ENCODE peak calls at places on chromosomes 5 and 9, in seven cellular contexts. C, Z, B, A, P, I and N are unnamed samples.

GRCh38 chr5:135313405-135313804 is 85.6 kb downstream of the MACROH2A1 start:
- DNase-seq in I (no peak), Z (no peak), C (no peak), A (no peak), P (no peak), B (no peak), N (no peak)

GRCh38 chr9:121708768-121709488 is 57.5 kb downstream of the DAB2IP start:
- DNase-seq in I (no peak), Z (no peak), P (no peak), B (no peak), A (no peak), C (no peak), N (no peak)

GRCh38 chr9:98533132-98533531 is 175.6 kb downstream of the GABBR2 start:
- DNase-seq in I (no peak), P (no peak), B (no peak), Z (no peak), A (no peak), C (no peak), N (no peak)

GRCh38 chr5:107396351-107396690 is 274.4 kb downstream of the EFNA5 start:
- DNase-seq in B (no peak), A (no peak), I (no peak), Z (no peak), P (no peak), C (no peak), N (no peak)

GRCh38 chr5:6708814-6709213 is 4.4 kb upstream of the TENT4A start:
- DNase-seq in Z (no peak), C (no peak), A (no peak), P (no peak), B (no peak), I (no peak), N (no peak)

GRCh38 chr9:126150411-126151030 is 176.1 kb upstream of the MVB12B start:
- DNase-seq in A (no peak), B (peak; percentile 3), C (no peak), I (no peak), P (no peak), Z (no peak), N (no peak)

GRCh38 chr9:123727332-123727731 is 202.6 kb downstream of the DENND1A start:
- DNase-seq in A (no peak), B (no peak), Z (peak; percentile 22), C (no peak), P (no peak), I (no peak), N (no peak)

GRCh38 chr9:114001794-114002261 is 76.3 kb downstream of the AMBP start:
- DNase-seq in Z (no peak), A (no peak), C (no peak), I (no peak), B (peak; percentile 1), P (no peak), N (no peak)

GRCh38 chr9:111632695-111633388 is 1.7 kb downstream of the DNAJC25 start:
- DNase-seq in B (no peak), Z (no peak), P (no peak), A (no peak), C (no peak), I (no peak), N (no peak)

GRCh38 chr9:27293046-27293445 is 3.9 kb downstream of the EQTN start:
- DNase-seq in B (no peak), P (no peak), C (no peak), I (no peak), A (no peak), Z (no peak), N (no peak)

GRCh38 chr5:581266-581665 is 30.9 kb upstream of the CEP72 start:
- DNase-seq in Z (no peak), P (no peak), C (no peak), B (no peak), A (no peak), I (no peak), N (no peak)

GRCh38 chr9:37174247-37174646 is 53.9 kb downstream of the ZCCHC7 start:
- DNase-seq in C (no peak), Z (peak; percentile 74), I (no peak), B (no peak), P (no peak), A (no peak), N (no peak)

GRCh38 chr5:68460147-68460760 is 244.7 kb downstream of the PIK3R1 start:
- DNase-seq in C (peak; percentile 20), I (peak; percentile 26), Z (peak; percentile 82), A (no peak), P (peak; percentile 69), B (peak; percentile 51), N (no peak)

GRCh38 chr9:127189628-127190027 is 67.2 kb upstream of the ANGPTL2 start:
- DNase-seq in Z (no peak), B (no peak), I (no peak), P (no peak), C (no peak), A (no peak), N (no peak)

GRCh38 chr5:106258591-106259125 is 1412.1 kb downstream of the EFNA5 start:
- DNase-seq in I (no peak), P (peak; percentile 54), Z (peak; percentile 3), C (no peak), B (no peak), A (no peak), N (no peak)

GRCh38 chr9:95791695-95792094 is 83.8 kb upstream of the ERCC6L2 start:
- DNase-seq in A (no peak), Z (no peak), C (no peak), B (no peak), I (no peak), P (no peak), N (no peak)

GRCh38 chr9:18294229-18294628 is 179.7 kb upstream of the ADAMTSL1 start:
- DNase-seq in P (no peak), C (no peak), B (no peak), I (no peak), A (no peak), Z (no peak), N (no peak)

GRCh38 chr9:36092509-36093215 is 43.9 kb upstream of the GLIPR2 start:
- DNase-seq in Z (no peak), B (no peak), P (no peak), I (peak; percentile 3), A (no peak), C (no peak), N (no peak)

GRCh38 chr5:187617-188451 is 3.5 kb upstream of the LRRC14B start:
- DNase-seq in I (no peak), A (no peak), B (no peak), P (no peak), C (no peak), Z (no peak), N (no peak)

GRCh38 chr9:133375116-133375723 is 640 bp downstream of the SURF4 start:
- DNase-seq in C (no peak), A (no peak), Z (peak; percentile 44), B (peak; percentile 36), I (no peak), P (peak; percentile 47), N (no peak)

GRCh38 chr9:131709741-131710499 is 30.0 kb downstream of the RAPGEF1 start:
- DNase-seq in Z (peak; percentile 51), P (no peak), B (no peak), I (no peak), C (no peak), A (no peak), N (no peak)

GRCh38 chr5:40499514-40500273 is 180.0 kb upstream of the PTGER4 start:
- DNase-seq in C (no peak), I (no peak), A (no peak), P (no peak), B (no peak), Z (no peak), N (no peak)

GRCh38 chr5:176542596-176543427 is 5.6 kb upstream of the RNF44 start:
- DNase-seq in C (peak; percentile 14), I (no peak), Z (no peak), B (peak; percentile 40), A (no peak), P (peak; percentile 39), N (no peak)
- TF ChIP-seq CTCF in C (peak; percentile 31), I (no peak), Z (no peak), B (no peak), A (no peak), P (peak; percentile 49), N (peak; percentile 34)

DNA sequence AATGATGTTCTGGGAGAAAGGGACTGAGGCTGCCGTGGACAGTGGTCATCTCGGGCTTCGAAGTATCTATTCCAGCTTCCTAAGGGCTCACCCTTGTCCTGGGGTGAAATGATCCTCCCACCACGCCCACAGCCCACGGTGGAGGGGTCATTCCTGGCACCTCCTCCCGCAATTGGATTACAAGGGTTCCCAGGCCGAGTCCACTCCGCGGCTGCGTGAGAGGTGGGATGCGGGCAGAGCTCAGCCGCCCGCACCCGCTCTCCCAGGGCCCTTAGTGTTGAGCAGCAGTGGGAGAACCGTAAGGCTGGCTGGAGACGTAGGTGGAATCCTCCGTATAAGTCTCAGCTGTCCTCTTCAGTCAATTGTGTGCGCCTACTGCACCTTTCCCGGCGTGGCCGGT is 273.3 kb upstream of the ADAMTS16 start:
- DNase-seq in A (no peak), I (no peak), P (no peak), B (no peak), Z (no peak), C (no peak), N (no peak)
- TF ChIP-seq CTCF in A (no peak), I (no peak), P (no peak), B (no peak), Z (no peak), C (no peak), N (no peak)

DNA sequence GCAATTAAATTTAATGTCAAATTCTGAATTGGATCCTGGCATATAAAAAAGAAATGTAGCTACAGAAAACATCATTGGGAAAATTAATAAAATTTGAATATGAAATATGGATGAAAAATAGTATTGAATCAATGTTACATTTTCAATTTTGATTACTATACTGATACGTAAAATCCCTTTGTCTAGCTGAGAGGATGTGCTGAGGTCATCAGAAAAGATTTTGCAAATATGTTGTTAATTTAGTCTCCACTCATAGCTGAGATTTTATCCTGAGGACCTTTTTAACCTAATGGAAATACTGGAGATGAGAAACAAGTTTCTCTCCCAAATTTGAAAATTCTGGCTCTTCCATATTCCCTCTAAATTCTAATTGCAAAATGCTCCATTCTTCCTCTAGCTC is 84.4 kb upstream of the ADAMTS16 start:
- DNase-seq in A (no peak), Z (no peak), P (no peak), B (no peak), C (no peak), I (no peak), N (no peak)
- TF ChIP-seq CTCF in A (no peak), Z (no peak), P (no peak), B (no peak), C (no peak), I (no peak), N (no peak)

DNA sequence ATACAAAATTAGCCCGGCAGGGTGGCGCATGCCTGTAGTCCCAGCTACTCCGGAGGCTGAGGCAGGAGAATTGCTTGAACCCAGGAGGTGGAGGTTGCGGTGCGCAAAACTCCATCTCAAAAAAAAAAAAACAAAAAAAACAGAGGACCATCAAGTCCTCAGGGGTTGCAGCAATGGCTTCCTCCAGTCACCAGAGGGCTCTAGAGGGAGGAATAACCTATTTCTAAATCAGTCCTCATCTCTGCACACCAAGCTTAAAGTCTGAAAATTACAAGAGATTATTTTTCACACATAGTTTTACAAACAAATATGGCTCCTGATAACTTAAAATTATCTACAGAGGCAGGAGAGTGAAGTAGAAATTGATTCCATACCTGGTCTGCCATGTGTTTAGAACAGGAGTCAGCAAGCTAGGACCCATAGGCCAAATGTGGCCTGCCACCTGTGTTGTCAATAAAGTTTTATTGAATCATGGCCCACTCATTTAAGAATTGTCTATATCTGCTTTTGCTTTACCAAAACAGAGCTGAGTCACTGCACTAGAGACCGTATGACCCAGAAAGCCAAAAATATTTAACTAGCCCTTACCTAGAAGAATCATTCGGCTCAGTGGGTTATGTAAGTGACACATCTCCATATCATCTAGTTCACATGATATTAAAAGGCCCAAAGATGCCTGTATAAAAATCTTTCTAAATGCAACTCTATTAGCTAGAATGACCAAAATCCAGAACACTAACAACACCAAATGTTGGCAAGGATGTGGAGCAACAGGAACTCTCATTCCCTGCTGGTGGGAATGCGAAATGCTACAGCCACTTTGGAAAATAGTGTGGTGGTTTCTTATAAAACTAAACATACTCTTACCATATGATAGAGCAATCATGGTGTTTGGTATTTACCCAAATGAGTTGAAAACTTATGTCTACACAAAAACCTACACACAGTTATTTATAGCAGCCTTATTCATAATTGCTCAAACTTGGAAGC is 207.7 kb downstream of the FRMD3 start:
- DNase-seq in Z (peak; percentile 4), C (no peak), I (no peak), B (no peak), P (no peak), A (no peak), N (no peak)
- TF ChIP-seq CTCF in Z (peak; percentile 19), C (peak; percentile 38), I (no peak), B (no peak), P (no peak), A (no peak), N (no peak)